ENCODE peak calls at places on chromosome 20, in six cellular contexts. O, X, S, Z, F and V are unnamed samples.

GRCh38 chr20:41476013-41476441 is 109.4 kb upstream of the EMILIN3 start:
- DNase-seq in F (no peak), Z (no peak), X (no peak), S (no peak), O (no peak), V (no peak)

GRCh38 chr20:46308258-46309157 is at the start of gene CDH22:
- DNase-seq in F (peak; percentile 36), S (no peak), O (no peak), Z (no peak), X (peak; percentile 67), V (no peak)

GRCh38 chr20:10843161-10843711 is 169.4 kb upstream of the JAG1 start:
- DNase-seq in X (no peak), Z (no peak), O (no peak), S (no peak), F (no peak), V (no peak)

GRCh38 chr20:8305449-8305978 is 173.4 kb downstream of the PLCB1 start:
- DNase-seq in O (peak; percentile 30), Z (no peak), S (peak; percentile 64), X (peak; percentile 34), F (peak; percentile 9), V (no peak)

GRCh38 chr20:26277339-26277738 is 580.7 kb upstream of the ZNF337 start:
- DNase-seq in O (no peak), F (no peak), Z (no peak), S (no peak), X (no peak), V (no peak)

GRCh38 chr20:22320245-22320915 is 264.0 kb downstream of the FOXA2 start:
- DNase-seq in Z (no peak), O (no peak), X (no peak), S (no peak), F (no peak), V (no peak)

GRCh38 chr20:12605751-12606150 is 403.0 kb upstream of the SPTLC3 start:
- DNase-seq in O (no peak), S (no peak), F (no peak), Z (no peak), X (no peak), V (no peak)

GRCh38 chr20:6709865-6710595 is 57.5 kb upstream of the BMP2 start:
- DNase-seq in X (no peak), F (no peak), O (no peak), Z (no peak), S (no peak), V (no peak)

GRCh38 chr20:4937422-4938319 is 63.6 kb downstream of the SLC23A2 start:
- DNase-seq in F (no peak), O (no peak), Z (no peak), X (no peak), S (no peak), V (no peak)

GRCh38 chr20:40294747-40295146 is 394.3 kb downstream of the MAFB start:
- DNase-seq in O (no peak), S (no peak), X (no peak), Z (no peak), F (no peak), V (no peak)

GRCh38 chr20:1332749-1333300 is 3.9 kb upstream of the SDCBP2 start:
- DNase-seq in O (no peak), X (no peak), Z (peak; percentile 34), F (no peak), S (no peak), V (no peak)

GRCh38 chr20:38331245-38331644 is 15.0 kb upstream of the LBP start:
- DNase-seq in S (no peak), Z (no peak), X (no peak), F (no peak), O (no peak), V (no peak)

GRCh38 chr20:9070304-9070703 is 1.4 kb downstream of the PLCB4 start:
- DNase-seq in F (no peak), Z (no peak), O (no peak), X (no peak), S (no peak), V (no peak)

GRCh38 chr20:1103751-1104150 is 14.7 kb upstream of the PSMF1 start:
- DNase-seq in X (no peak), O (no peak), S (no peak), F (no peak), Z (no peak), V (no peak)

DNA sequence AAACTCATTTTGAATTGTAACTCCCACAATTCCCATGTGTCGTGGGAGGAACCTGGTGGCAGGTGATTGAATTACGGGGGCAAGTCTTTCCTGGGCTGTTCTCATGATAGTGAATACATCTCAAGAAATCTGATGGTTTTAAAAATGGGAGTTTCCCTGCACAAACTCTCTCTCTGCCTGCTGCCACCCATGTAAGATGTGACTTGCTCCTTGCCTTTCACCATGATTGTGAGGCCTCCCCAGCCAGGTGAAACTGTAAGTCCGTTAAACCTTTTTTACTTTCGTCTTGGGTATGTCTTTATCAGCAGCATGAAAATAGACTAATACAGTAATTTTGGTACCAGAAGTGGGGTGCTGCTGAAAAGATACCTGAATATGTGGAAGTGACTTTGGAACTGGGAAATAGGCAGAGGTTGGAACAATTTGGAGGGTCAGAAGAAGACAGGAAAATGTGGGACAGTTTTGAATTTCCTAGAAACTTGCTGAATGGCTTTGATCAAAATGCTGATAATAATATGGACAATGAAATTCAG is 41.4 kb upstream of the SAMHD1 start:
- DNase-seq in Z (no peak), X (no peak), F (no peak), O (no peak), S (no peak), V (no peak)
- TF ChIP-seq CTCF in Z (no peak), X (no peak), F (no peak), O (no peak), S (no peak), V (no peak)

GRCh38 chr20:19943021-19943659 is 74.0 kb upstream of the NAA20 start:
- DNase-seq in F (no peak), Z (no peak), X (no peak), S (no peak), O (no peak), V (no peak)
- H3K27ac ChIP-seq in F (peak overlapping the region; percentile 77), Z (peak overlapping the region; percentile 45), X (no peak overlapping the region), S (peak overlapping the region; percentile 65), O (no peak overlapping the region), V (no peak overlapping the region)

GRCh38 chr20:53752971-53753879 is 159.6 kb upstream of the ZNF217 start:
- DNase-seq in X (peak; percentile 46), F (no peak), O (no peak), Z (no peak), S (no peak), V (no peak)
- H3K4me3 ChIP-seq in X (peak overlapping the region; percentile 28), F (no peak overlapping the region), O (no peak overlapping the region), Z (no peak overlapping the region), S (no peak overlapping the region), V (no peak overlapping the region)

DNA sequence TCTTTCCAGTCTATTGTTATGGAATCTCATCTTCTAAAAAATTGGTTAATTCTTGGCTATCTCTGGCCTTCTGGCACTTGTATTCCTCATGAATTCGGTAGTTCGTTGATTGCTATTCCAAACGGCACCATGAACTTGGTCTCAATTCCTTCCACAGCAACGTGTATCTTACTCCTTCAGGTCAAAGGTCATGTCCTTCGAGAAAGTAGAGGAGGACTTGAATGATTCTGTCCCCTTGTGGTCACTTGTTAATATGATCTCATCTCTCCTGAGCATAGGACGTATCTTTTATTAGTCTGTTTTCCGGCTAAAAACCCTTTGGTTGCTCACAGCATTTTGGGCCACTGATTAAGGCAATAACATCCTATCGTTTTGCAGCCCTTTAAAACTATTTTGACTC is 9.4 kb downstream of the TLDC2 start:
- DNase-seq in O (no peak), S (no peak), X (peak; percentile 73), Z (no peak), F (no peak), V (no peak)
- TF ChIP-seq CTCF in O (no peak), S (peak; percentile 23), X (peak; percentile 56), Z (no peak), F (no peak), V (no peak)

GRCh38 chr20:50169329-50169823 is 15.9 kb upstream of the PEDS1 start:
- DNase-seq in Z (peak; percentile 89), F (peak; percentile 77), O (no peak), S (no peak), X (peak; percentile 59), V (no peak)

GRCh38 chr20:50165687-50166554 is 12.4 kb upstream of the PEDS1 start:
- DNase-seq in S (peak; percentile 95), O (peak; percentile 82), X (peak; percentile 95), F (peak; percentile 92), Z (peak; percentile 99), V (peak; percentile 99)

DNA sequence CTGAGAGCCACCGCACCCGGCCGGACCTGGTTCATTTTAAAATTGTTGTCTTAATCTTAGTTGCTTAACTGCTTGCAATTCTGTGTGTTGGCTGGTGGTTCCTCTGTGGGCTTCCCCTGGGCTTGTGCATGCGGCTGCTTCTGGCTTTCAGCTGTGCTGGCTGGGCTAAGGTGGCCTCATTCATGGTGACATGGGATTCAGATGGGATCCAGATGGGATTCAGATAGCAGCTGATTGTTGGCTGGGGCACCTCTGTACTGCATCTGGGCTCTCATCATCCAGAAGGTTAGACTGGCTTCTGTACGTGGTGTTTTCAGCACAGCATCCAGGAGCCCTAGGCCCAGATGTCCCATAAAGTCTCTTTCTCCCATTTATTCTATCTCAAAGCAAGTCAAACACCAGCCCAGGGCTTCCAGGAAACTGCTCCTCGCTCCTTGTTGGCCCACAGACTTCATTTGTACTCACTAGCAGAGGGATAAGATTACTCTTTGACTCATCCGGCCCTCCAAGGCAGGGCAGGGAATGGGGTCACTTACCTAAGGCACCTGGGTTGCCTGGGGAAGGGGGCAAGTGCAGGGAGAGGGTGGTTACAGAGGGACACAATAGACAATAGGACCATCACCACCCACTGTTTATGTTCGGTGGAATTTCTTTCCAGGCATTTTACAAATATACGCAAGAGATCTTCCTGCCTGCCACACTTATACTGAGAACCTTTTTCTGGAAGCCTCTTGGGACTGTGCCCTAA is 10.2 kb upstream of the PEDS1 start:
- DNase-seq in Z (no peak), S (no peak), O (no peak), F (peak; percentile 41), X (peak; percentile 2), V (no peak)
- H3K27ac ChIP-seq in Z (peak overlapping the region; percentile 6), S (peak overlapping the region; percentile 36), O (no peak overlapping the region), F (peak overlapping the region; percentile 68), X (peak overlapping the region; percentile 45), V (peak overlapping the region; percentile 52)

GRCh38 chr20:43393072-43393471 is 64.6 kb upstream of the SRSF6 start:
- DNase-seq in O (no peak), X (no peak), S (no peak), F (no peak), Z (no peak), V (no peak)

GRCh38 chr20:43397147-43397546 is 60.5 kb upstream of the SRSF6 start:
- DNase-seq in X (no peak), O (no peak), S (no peak), F (no peak), Z (no peak), V (no peak)

DNA sequence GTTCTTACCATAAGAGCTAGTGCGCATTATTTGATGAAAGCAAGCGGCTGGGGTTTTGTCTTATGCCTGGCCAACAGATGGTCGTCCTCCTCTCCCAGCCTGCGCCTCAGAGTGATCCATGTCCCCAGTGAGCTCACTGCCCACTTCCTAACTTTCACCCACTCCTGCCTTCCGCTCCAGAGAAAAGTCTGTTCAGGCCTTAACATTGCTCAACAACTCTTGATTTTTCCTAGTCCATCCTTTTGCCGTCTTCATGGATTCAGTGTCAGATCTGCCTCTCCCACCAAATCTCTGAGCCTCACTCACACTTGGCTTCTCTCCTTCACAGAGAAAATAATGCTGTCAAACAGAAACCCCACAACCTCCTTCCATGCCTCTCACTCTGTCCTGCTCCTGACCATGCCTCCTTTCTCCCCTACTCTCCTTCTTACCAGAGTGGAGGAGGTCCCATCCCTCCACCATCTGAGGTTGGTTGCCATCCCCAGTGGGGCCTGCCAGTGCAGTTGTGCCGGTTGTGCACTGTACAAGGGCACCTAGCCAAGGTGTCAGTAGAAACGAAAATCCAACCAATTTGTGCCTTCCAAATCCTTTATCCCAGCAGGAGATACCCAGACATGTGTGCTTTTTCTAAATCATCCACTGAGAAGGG is 58.9 kb upstream of the SRSF6 start:
- DNase-seq in X (no peak), F (no peak), S (no peak), O (no peak), Z (no peak), V (no peak)
- H3K4me3 ChIP-seq in X (no peak overlapping the region), F (no peak overlapping the region), S (no peak overlapping the region), O (no peak overlapping the region), Z (no peak overlapping the region), V (no peak overlapping the region)